ENCODE peak calls at places on chromosomes 7 and 10, in five cellular contexts. C is effector memory CD8-positive, alpha-beta T cell; W is foreskin fibroblast; I is RPMI8226; Z is activated T-cell treated with anti-CD3 and anti-CD28 coated beads for 1 hour. B is an unnamed sample.

GRCh38 chr10:76779163-76779820 is 858.3 kb downstream of the KCNMA1 start:
- DNase-seq in C (no peak), W (peak), I (no peak), Z (no peak), B (no peak)

GRCh38 chr7:111763221-111763791 is 201.0 kb upstream of the IMMP2L start:
- DNase-seq in C (no peak), W (peak), I (peak), Z (no peak), B (no peak)

GRCh38 chr10:69335063-69335587 is 56.8 kb downstream of the HK1 start:
- DNase-seq in C (peak), W (no peak), I (no peak), Z (no peak), B (no peak)

GRCh38 chr7:99379043-99379577 is 4.6 kb downstream of the ARPC1B start:
- DNase-seq in C (peak), W (peak), I (peak), Z (no peak), B (no peak)

GRCh38 chr7:136234040-136234439 is 256.9 kb upstream of the MTPN start:
- DNase-seq in C (no peak), W (no peak), I (no peak), Z (no peak), B (no peak)

GRCh38 chr7:114715907-114716306 is 206.0 kb upstream of the MDFIC start:
- DNase-seq in C (no peak), W (peak), I (no peak), Z (no peak), B (no peak)

GRCh38 chr7:135664046-135664589 is 1.8 kb downstream of the STMP1 start:
- DNase-seq in C (no peak), W (peak), I (no peak), Z (no peak), B (no peak)

GRCh38 chr7:26990268-26990667 is 105.5 kb downstream of the HOXA1 start:
- DNase-seq in C (no peak), W (peak), I (no peak), Z (no peak), B (no peak)

GRCh38 chr10:74107391-74107790 is 43.2 kb downstream of the AP3M1 start:
- DNase-seq in C (no peak), W (no peak), I (no peak), Z (no peak), B (no peak)

GRCh38 chr7:67788689-67789088 is 792.1 kb downstream of the TYW1 start:
- DNase-seq in C (no peak), W (peak), I (no peak), Z (no peak), B (no peak)

GRCh38 chr7:68470836-68471235 is 1127.4 kb upstream of the AUTS2 start:
- DNase-seq in C (no peak), W (no peak), I (peak), Z (no peak), B (no peak)

GRCh38 chr10:25425776-25426175 is 251.0 kb downstream of the GPR158 start:
- DNase-seq in C (no peak), W (no peak), I (no peak), Z (no peak), B (no peak)

GRCh38 chr7:91293840-91294239 is 29.6 kb downstream of the FZD1 start:
- DNase-seq in C (no peak), W (no peak), I (no peak), Z (no peak), B (no peak)

GRCh38 chr7:142357953-142358520 is 100.2 kb upstream of the PRSS58 start:
- DNase-seq in C (peak), W (peak), I (peak), Z (no peak), B (no peak)

GRCh38 chr7:135843214-135843613 is 94.6 kb upstream of the FAM180A start:
- DNase-seq in C (no peak), W (no peak), I (peak), Z (no peak), B (no peak)

GRCh38 chr10:8311526-8312070 is 257.1 kb downstream of the GATA3 start:
- DNase-seq in C (no peak), W (no peak), I (no peak), Z (no peak), B (no peak)

GRCh38 chr7:30785786-30786185 is 14.6 kb downstream of the MINDY4 start:
- DNase-seq in C (no peak), W (no peak), I (no peak), Z (no peak), B (no peak)

GRCh38 chr7:1241510-1242128 is 8.9 kb downstream of the UNCX start:
- DNase-seq in C (no peak), W (no peak), I (no peak), Z (no peak), B (no peak)

GRCh38 chr10:43353495-43354324 is 17.7 kb upstream of the FXYD4 start:
- DNase-seq in C (no peak), W (no peak), I (no peak), Z (no peak), B (no peak)